ENCODE peak calls at places on chromosomes 1 and 21, in four cellular contexts. M, A, H and K are unnamed samples.

GRCh38 chr1:66437136-66437401 is 96.9 kb upstream of the SGIP1 start:
- DNase-seq in M (no peak), A (no peak), H (no peak), K (no peak)

GRCh38 chr1:221886311-221887090 is 144.6 kb upstream of the DUSP10 start:
- DNase-seq in M (no peak), A (no peak), H (no peak), K (no peak)

GRCh38 chr1:93152835-93153234 is 27.4 kb downstream of the TMED5 start:
- DNase-seq in M (no peak), A (no peak), H (no peak), K (no peak)

GRCh38 chr1:60727553-60727952 is 354.8 kb upstream of the NFIA start:
- DNase-seq in M (no peak), A (no peak), H (peak), K (no peak)

GRCh38 chr21:35658242-35658641 is 402.1 kb downstream of the SETD4 start:
- DNase-seq in M (no peak), A (peak), H (no peak), K (no peak)

GRCh38 chr1:47971385-47971784 is 25.8 kb downstream of the TRABD2B start:
- DNase-seq in M (no peak), A (no peak), H (no peak), K (no peak)

GRCh38 chr1:51444096-51444495 is 75.0 kb downstream of the EPS15 start:
- DNase-seq in M (no peak), A (peak), H (no peak), K (no peak)

GRCh38 chr1:178011101-178011828 is 41.4 kb upstream of the SEC16B start:
- DNase-seq in M (no peak), A (peak), H (no peak), K (no peak)

GRCh38 chr1:39685071-39685470 is 6.2 kb downstream of the HPCAL4 start:
- DNase-seq in M (no peak), A (no peak), H (no peak), K (no peak)

GRCh38 chr1:239733995-239734394 is 347.6 kb downstream of the CHRM3 start:
- DNase-seq in M (no peak), A (no peak), H (no peak), K (no peak)

GRCh38 chr1:20753589-20753988 is 21.1 kb upstream of the SH2D5 start:
- DNase-seq in M (no peak), A (peak), H (no peak), K (no peak)

GRCh38 chr1:225462429-225462713 is 34.5 kb upstream of the LBR start:
- DNase-seq in M (no peak), A (no peak), H (no peak), K (no peak)

GRCh38 chr1:11802973-11803885 is 2.5 kb downstream of the MTHFR start:
- DNase-seq in M (peak), A (peak), H (peak), K (peak)

GRCh38 chr1:69404486-69404885 is 163.2 kb upstream of the LRRC7 start:
- DNase-seq in M (no peak), A (no peak), H (no peak), K (no peak)

GRCh38 chr1:53361541-53361961 is 33.7 kb upstream of the LRP8 start:
- DNase-seq in M (no peak), A (no peak), H (no peak), K (no peak)

GRCh38 chr1:230936475-230936874 is 42.2 kb downstream of the TTC13 start:
- DNase-seq in M (no peak), A (no peak), H (no peak), K (no peak)

GRCh38 chr1:226364129-226364899 is 43.6 kb downstream of the PARP1 start:
- DNase-seq in M (no peak), A (peak), H (no peak), K (peak)

GRCh38 chr1:225998560-225999226 is 450 bp downstream of the SDE2 start:
- DNase-seq in M (no peak), A (peak), H (no peak), K (peak)

GRCh38 chr21:33268392-33268735 is 2.2 kb downstream of the IL10RB start:
- DNase-seq in M (no peak), A (no peak), H (no peak), K (no peak)

GRCh38 chr21:27424601-27425000 is 457.7 kb upstream of the ADAMTS5 start:
- DNase-seq in M (no peak), A (peak), H (no peak), K (no peak)

GRCh38 chr1:244074559-244075171 is 23.6 kb downstream of the ZBTB18 start:
- DNase-seq in M (no peak), A (no peak), H (no peak), K (no peak)

GRCh38 chr1:40853113-40853999 is 8.8 kb downstream of the CITED4 start:
- DNase-seq in M (no peak), A (no peak), H (no peak), K (no peak)

GRCh38 chr1:36172983-36173382 is 17.0 kb downstream of the MAP7D1 start:
- DNase-seq in M (no peak), A (peak), H (no peak), K (no peak)

GRCh38 chr1:81562934-81563333 is 237.8 kb upstream of the ADGRL2 start:
- DNase-seq in M (no peak), A (no peak), H (no peak), K (no peak)

GRCh38 chr1:220682901-220683576 is 7.1 kb upstream of the C1orf115 start:
- DNase-seq in M (no peak), A (no peak), H (no peak), K (no peak)

GRCh38 chr21:34625194-34625593 is 10.3 kb upstream of the RCAN1 start:
- DNase-seq in M (no peak), A (no peak), H (no peak), K (no peak)

GRCh38 chr1:45679123-45679522 is 7.2 kb downstream of the GPBP1L1 start:
- DNase-seq in M (no peak), A (peak), H (no peak), K (no peak)

GRCh38 chr1:15621975-15622374 is 4.7 kb downstream of the DDI2 start:
- DNase-seq in M (no peak), A (no peak), H (no peak), K (no peak)

GRCh38 chr1:156410238-156410637 is 41.2 kb downstream of the RHBG start:
- DNase-seq in M (no peak), A (no peak), H (no peak), K (no peak)

GRCh38 chr1:4053774-4054173 is 153.7 kb upstream of the C1orf174 start:
- DNase-seq in M (no peak), A (no peak), H (no peak), K (no peak)

GRCh38 chr1:195704028-195704427 is 904.2 kb downstream of the KCNT2 start:
- DNase-seq in M (no peak), A (no peak), H (no peak), K (no peak)

GRCh38 chr1:172775598-172776570 is 117.0 kb downstream of the FASLG start:
- DNase-seq in M (no peak), A (peak), H (no peak), K (no peak)

GRCh38 chr1:147717051-147717705 is 43.2 kb downstream of the GJA5 start:
- DNase-seq in M (no peak), A (no peak), H (no peak), K (no peak)

GRCh38 chr1:189706594-189706993 is 771.1 kb downstream of the BRINP3 start:
- DNase-seq in M (no peak), A (peak), H (no peak), K (no peak)

GRCh38 chr1:150511551-150511950 is 3.6 kb downstream of the ECM1 start:
- DNase-seq in M (no peak), A (no peak), H (no peak), K (no peak)

GRCh38 chr1:150511985-150512660 is 3.4 kb upstream of the FALEC start:
- DNase-seq in M (no peak), A (no peak), H (no peak), K (no peak)

GRCh38 chr1:150505431-150505830 is 2.5 kb upstream of the ECM1 start:
- DNase-seq in M (no peak), A (no peak), H (no peak), K (no peak)

GRCh38 chr1:150507912-150508864 is at the start of gene ECM1:
- DNase-seq in M (no peak), A (peak), H (no peak), K (peak)

GRCh38 chr1:150508982-150509381 is 1.1 kb downstream of the ECM1 start:
- DNase-seq in M (no peak), A (no peak), H (no peak), K (no peak)
- TF ChIP-seq CHD1 in M (no peak), A (no peak), H (no peak), K (no peak)

GRCh38 chr1:63705058-63705457 is 68.8 kb upstream of the ROR1 start:
- DNase-seq in M (no peak), A (no peak), H (no peak), K (no peak)
- TF ChIP-seq CHD1 in M (no peak), A (no peak), H (no peak), K (no peak)

GRCh38 chr1:197320991-197321531 is 53.0 kb downstream of the CRB1 start:
- DNase-seq in M (no peak), A (peak), H (no peak), K (no peak)
- TF ChIP-seq CHD1 in M (no peak), A (no peak), H (no peak), K (no peak)

GRCh38 chr21:41460578-41461527 is 34.8 kb downstream of the MX1 start:
- DNase-seq in M (no peak), A (peak), H (no peak), K (peak)
- TF ChIP-seq CHD1 in M (no peak), A (no peak), H (no peak), K (no peak)

DNA sequence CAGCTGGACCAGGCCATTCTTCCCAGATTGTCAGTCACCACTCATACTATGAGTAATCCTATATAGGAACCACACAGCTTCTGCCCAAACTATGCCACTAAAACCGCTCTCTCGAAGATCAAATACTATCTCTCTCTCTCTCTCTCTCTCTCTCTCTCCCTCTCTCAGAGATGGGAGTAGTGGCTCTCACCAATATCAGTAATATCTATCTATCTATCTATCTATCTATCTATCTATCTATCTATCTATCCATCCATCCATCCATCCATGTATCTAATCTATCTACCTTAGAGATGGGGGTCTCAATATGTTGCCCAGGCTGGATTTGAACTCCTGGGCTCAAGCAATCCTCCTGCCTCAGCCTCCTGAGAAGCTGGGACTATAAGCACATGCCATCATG is 4.7 kb upstream of the HIPK1 start:
- DNase-seq in M (no peak), A (no peak), H (no peak), K (no peak)
- TF ChIP-seq CHD1 in M (no peak), A (no peak), H (no peak), K (no peak)

GRCh38 chr1:31570228-31570627 is 6.1 kb upstream of the TINAGL1 start:
- DNase-seq in M (no peak), A (no peak), H (no peak), K (no peak)

GRCh38 chr1:31570906-31571305 is 5.4 kb upstream of the TINAGL1 start:
- DNase-seq in M (no peak), A (no peak), H (no peak), K (no peak)

GRCh38 chr1:31573261-31573660 is 3.1 kb upstream of the TINAGL1 start:
- DNase-seq in M (no peak), A (no peak), H (no peak), K (no peak)

GRCh38 chr1:31571340-31572295 is 4.7 kb upstream of the TINAGL1 start:
- DNase-seq in M (no peak), A (no peak), H (no peak), K (no peak)

DNA sequence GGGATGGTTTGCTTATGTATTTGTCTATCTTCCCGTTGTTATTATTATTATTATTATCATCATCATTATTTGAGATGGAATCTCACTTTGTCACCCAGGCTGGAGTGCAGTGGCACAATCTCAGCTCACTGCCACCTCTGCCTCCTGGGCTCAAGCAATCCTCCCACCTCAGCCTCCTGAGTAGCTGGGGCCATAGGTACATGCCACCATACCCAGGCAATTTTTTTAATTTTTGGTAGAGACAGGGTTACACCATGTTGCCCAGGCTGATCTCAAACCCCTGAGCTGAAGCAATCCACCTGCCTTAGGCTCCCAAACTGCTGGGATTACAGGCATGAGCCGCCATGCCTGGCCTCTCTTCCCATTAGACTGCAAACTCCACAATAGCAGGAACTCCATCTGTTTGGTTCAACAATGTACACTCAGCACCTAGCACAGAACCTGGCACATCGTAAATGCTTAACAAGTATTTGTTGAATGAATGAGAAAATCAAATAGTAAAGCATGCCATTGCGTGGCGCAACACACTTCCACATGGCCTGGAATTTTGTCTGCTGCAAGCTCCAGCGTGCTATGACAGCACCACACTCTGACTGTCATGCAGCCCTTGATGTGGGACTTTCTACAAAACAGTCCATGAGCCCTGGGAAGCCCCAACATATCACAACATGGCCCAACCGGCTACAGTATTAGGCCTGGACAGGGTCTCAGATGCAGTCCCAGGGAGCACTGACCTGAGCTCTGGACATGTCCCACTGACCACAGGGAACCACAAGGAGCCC is 3.8 kb upstream of the TINAGL1 start:
- DNase-seq in M (no peak), A (peak), H (no peak), K (no peak)
- TF ChIP-seq CHD1 in M (no peak), A (no peak), H (no peak), K (no peak)

DNA sequence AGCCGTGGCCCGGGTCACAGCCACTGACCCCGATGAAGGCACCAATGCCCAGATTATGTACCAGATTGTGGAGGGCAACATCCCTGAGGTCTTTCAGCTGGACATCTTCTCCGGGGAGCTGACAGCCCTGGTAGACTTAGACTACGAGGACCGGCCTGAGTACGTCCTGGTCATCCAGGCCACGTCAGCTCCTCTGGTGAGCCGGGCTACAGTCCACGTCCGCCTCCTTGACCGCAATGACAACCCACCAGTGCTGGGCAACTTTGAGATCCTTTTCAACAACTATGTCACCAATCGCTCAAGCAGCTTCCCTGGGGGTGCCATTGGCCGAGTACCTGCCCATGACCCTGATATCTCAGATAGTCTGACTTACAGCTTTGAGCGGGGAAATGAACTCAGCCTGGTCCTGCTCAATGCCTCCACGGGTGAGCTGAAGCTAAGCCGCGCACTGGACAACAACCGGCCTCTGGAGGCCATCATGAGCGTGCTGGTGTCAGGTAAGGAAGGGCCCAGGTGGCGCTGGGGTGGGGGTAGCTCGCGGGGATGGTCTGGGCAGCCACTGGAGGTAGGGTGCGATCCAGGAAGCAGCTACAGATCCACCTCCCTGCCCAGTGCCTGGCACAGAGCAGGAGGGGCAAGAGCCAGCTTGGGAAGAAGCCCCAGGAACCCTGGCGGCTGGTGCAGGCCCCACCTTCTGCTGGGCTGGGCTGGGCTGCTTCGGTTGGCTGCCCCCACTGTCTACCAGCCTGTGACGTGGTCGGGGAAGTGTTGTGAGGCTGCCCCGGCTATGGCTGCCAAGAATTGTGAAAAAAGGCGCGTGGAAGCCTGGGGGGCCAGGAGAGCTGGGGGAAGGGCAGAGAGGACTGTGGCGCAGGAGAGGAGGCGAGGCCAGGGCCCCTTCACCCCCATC is 3.8 kb downstream of the CELSR2 start:
- DNase-seq in M (no peak), A (no peak), H (no peak), K (peak)
- TF ChIP-seq CHD1 in M (no peak), A (no peak), H (no peak), K (no peak)

GRCh38 chr1:205240569-205240968 is 12.8 kb downstream of the TMCC2 start:
- DNase-seq in M (no peak), A (no peak), H (no peak), K (no peak)

GRCh38 chr1:205241366-205242030 is 13.8 kb downstream of the TMCC2 start:
- DNase-seq in M (no peak), A (no peak), H (no peak), K (no peak)

GRCh38 chr1:205237526-205238484 is 10.1 kb downstream of the TMCC2 start:
- DNase-seq in M (no peak), A (no peak), H (no peak), K (peak)

GRCh38 chr1:205239078-205239477 is 11.3 kb downstream of the TMCC2 start:
- DNase-seq in M (no peak), A (no peak), H (no peak), K (no peak)

GRCh38 chr1:205240118-205240517 is 12.4 kb downstream of the TMCC2 start:
- DNase-seq in M (no peak), A (no peak), H (no peak), K (no peak)
- TF ChIP-seq CHD1 in M (no peak), A (no peak), H (no peak), K (no peak)

GRCh38 chr1:168737446-168737845 is 8.4 kb upstream of the DPT start:
- DNase-seq in M (no peak), A (no peak), H (no peak), K (no peak)
- TF ChIP-seq CHD1 in M (no peak), A (no peak), H (no peak), K (no peak)